ENCODE peak calls at places on chromosomes 6 and 20, in seven cellular contexts. H, Y, K, O, L, B and D are unnamed samples.

GRCh38 chr20:62066339-62066982 is 780 bp upstream of the TAF4 start:
- DNase-seq in H (peak), Y (no peak), K (no peak), O (peak), L (no peak), B (no peak), D (peak)

GRCh38 chr20:41300383-41300782 is 17.1 kb downstream of the ZHX3 start:
- DNase-seq in H (no peak), Y (no peak), K (no peak), O (no peak), L (no peak), B (no peak), D (no peak)

GRCh38 chr6:4883298-4883697 is 107.1 kb downstream of the CDYL start:
- DNase-seq in H (no peak), Y (no peak), K (no peak), O (no peak), L (no peak), B (no peak), D (no peak)

GRCh38 chr6:103122766-103123601 is 1729.5 kb downstream of the GRIK2 start:
- DNase-seq in H (no peak), Y (peak), K (no peak), O (peak), L (no peak), B (no peak), D (peak)

GRCh38 chr20:48626938-48627736 is 200.7 kb downstream of the PREX1 start:
- DNase-seq in H (no peak), Y (no peak), K (no peak), O (no peak), L (no peak), B (no peak), D (no peak)

GRCh38 chr20:10562929-10563328 is 110.9 kb downstream of the JAG1 start:
- DNase-seq in H (no peak), Y (no peak), K (no peak), O (no peak), L (no peak), B (no peak), D (no peak)

GRCh38 chr6:26285143-26286134 is 79.6 kb upstream of the BTN3A2 start:
- DNase-seq in H (peak), Y (peak), K (peak), O (peak), L (peak), B (peak), D (peak)

GRCh38 chr6:115773741-115774140 is 286.9 kb downstream of the FRK start:
- DNase-seq in H (no peak), Y (no peak), K (no peak), O (no peak), L (no peak), B (no peak), D (no peak)

GRCh38 chr20:49540696-49541435 is 27.1 kb downstream of the PTGIS start:
- DNase-seq in H (no peak), Y (no peak), K (no peak), O (no peak), L (no peak), B (no peak), D (no peak)

GRCh38 chr20:24664266-24664986 is 195.0 kb downstream of the SYNDIG1 start:
- DNase-seq in H (no peak), Y (no peak), K (no peak), O (no peak), L (no peak), B (no peak), D (no peak)

GRCh38 chr6:83192871-83193746 is at the start of the genes PGM3 and RWDD2A:
- DNase-seq in H (peak), Y (no peak), K (peak), O (peak), L (peak), B (peak), D (peak)

GRCh38 chr6:47278545-47278944 is 31.2 kb downstream of the TNFRSF21 start:
- DNase-seq in H (no peak), Y (no peak), K (no peak), O (no peak), L (no peak), B (no peak), D (no peak)

GRCh38 chr6:50655848-50656453 is 57.4 kb upstream of the TFAP2D start:
- DNase-seq in H (no peak), Y (no peak), K (no peak), O (peak), L (no peak), B (peak), D (no peak)

GRCh38 chr6:151675746-151676459 is 131.6 kb upstream of the ESR1 start:
- DNase-seq in H (peak), Y (no peak), K (peak), O (peak), L (peak), B (no peak), D (peak)